ENCODE peak calls at places on chromosomes 7 and 10, in four cellular contexts. V is HepG2, D is H1, C is K562. G is an unnamed sample.

GRCh38 chr7:716212-716611 is 10.3 kb upstream of the DNAAF5 start:
- DNase-seq in V (no peak), D (no peak), C (no peak), G (no peak)

GRCh38 chr10:43968076-43968475 is 319.4 kb upstream of the ZNF32 start:
- DNase-seq in D (no peak), C (no peak), V (no peak), G (no peak)

GRCh38 chr7:24283900-24284698 is at the start of gene NPY:
- DNase-seq in V (no peak), C (no peak), D (peak), G (peak)

GRCh38 chr7:100493476-100494264 is 9.9 kb downstream of the NYAP1 start:
- DNase-seq in V (peak), C (peak), D (peak), G (peak)

GRCh38 chr7:140062118-140062527 is 628 bp downstream of the PARP12 start:
- DNase-seq in C (peak), V (no peak), D (peak), G (no peak)

GRCh38 chr10:60140681-60141632 is 234.6 kb upstream of the CCDC6 start:
- DNase-seq in D (peak), C (peak), V (peak), G (no peak)

GRCh38 chr10:132298038-132298935 is 9.5 kb downstream of the STK32C start:
- DNase-seq in C (no peak), V (no peak), D (no peak), G (no peak)

GRCh38 chr7:97819161-97819560 is 53.0 kb downstream of the ASNS start:
- DNase-seq in D (no peak), V (peak), C (no peak), G (no peak)

GRCh38 chr7:24980695-24981543 is 941 bp upstream of the OSBPL3 start:
- DNase-seq in C (no peak), V (no peak), D (peak), G (no peak)

GRCh38 chr10:43965033-43965917 is 316.6 kb upstream of the ZNF32 start:
- DNase-seq in C (no peak), V (no peak), D (no peak), G (no peak)

GRCh38 chr7:26346611-26347200 is 55.0 kb downstream of the SNX10 start:
- DNase-seq in V (no peak), D (no peak), C (no peak), G (no peak)

GRCh38 chr7:40747856-40748255 is 613.1 kb downstream of the SUGCT start:
- DNase-seq in D (no peak), V (no peak), C (no peak), G (no peak)

GRCh38 chr10:113907166-113907565 is 52.7 kb downstream of the NHLRC2 start:
- DNase-seq in D (no peak), V (no peak), C (no peak), G (no peak)

GRCh38 chr10:6866757-6867156 is 286.7 kb upstream of the PRKCQ start:
- DNase-seq in C (no peak), V (no peak), D (no peak), G (no peak)

GRCh38 chr10:84715911-84716310 is 387.5 kb downstream of the CCSER2 start:
- DNase-seq in D (peak), V (peak), C (peak), G (peak)

GRCh38 chr10:106133451-106133850 is 1031.1 kb downstream of the SORCS1 start:
- DNase-seq in C (no peak), V (no peak), D (no peak), G (no peak)

GRCh38 chr7:69597278-69598076 is 798 bp upstream of the AUTS2 start:
- DNase-seq in D (peak), C (no peak), V (no peak), G (peak)

GRCh38 chr7:65230231-65230630 is 143.4 kb upstream of the ZNF92 start:
- DNase-seq in C (no peak), D (no peak), V (no peak), G (no peak)

GRCh38 chr10:110434477-110435096 is 63.1 kb upstream of the DUSP5 start:
- DNase-seq in C (no peak), D (no peak), V (no peak), G (no peak)

GRCh38 chr7:30163231-30163894 is 28.6 kb downstream of the MTURN start:
- DNase-seq in V (peak), D (no peak), C (peak), G (no peak)

GRCh38 chr10:104300736-104301292 is 31.8 kb downstream of the GSTO2 start:
- DNase-seq in C (no peak), D (no peak), V (no peak), G (peak)

GRCh38 chr7:80882213-80882801 is 36.5 kb downstream of the SEMA3C start:
- DNase-seq in C (no peak), D (no peak), V (no peak), G (no peak)

GRCh38 chr10:71084818-71085126 is 127.6 kb upstream of the UNC5B start:
- DNase-seq in V (no peak), C (no peak), D (peak), G (no peak)

GRCh38 chr10:24643679-24644209 is 79.9 kb downstream of the ARHGAP21 start:
- DNase-seq in V (no peak), D (no peak), C (peak), G (no peak)

GRCh38 chr10:130179640-130180039 is 43.4 kb downstream of the GLRX3 start:
- DNase-seq in D (no peak), V (peak), C (no peak), G (peak)

GRCh38 chr10:75619636-75620035 is 188.2 kb downstream of the LRMDA start:
- DNase-seq in V (no peak), C (no peak), D (no peak), G (no peak)

GRCh38 chr10:111835562-111835961 is 348.0 kb downstream of the GPAM start:
- DNase-seq in D (no peak), V (no peak), C (no peak), G (no peak)

GRCh38 chr10:101903827-101904520 is 60.4 kb upstream of the KCNIP2 start:
- DNase-seq in V (no peak), D (no peak), C (no peak), G (no peak)

GRCh38 chr10:8927705-8928104 is 873.2 kb downstream of the GATA3 start:
- DNase-seq in V (no peak), C (no peak), D (no peak), G (no peak)

GRCh38 chr7:134886353-134887057 is 99.8 kb upstream of the AGBL3 start:
- DNase-seq in D (no peak), C (no peak), V (peak), G (no peak)

GRCh38 chr7:46725838-46726237 is 804.8 kb upstream of the IGFBP3 start:
- DNase-seq in V (no peak), D (no peak), C (no peak), G (no peak)

GRCh38 chr7:80330434-80330833 is 181.4 kb downstream of the GNAT3 start:
- DNase-seq in D (no peak), V (no peak), C (no peak), G (no peak)

GRCh38 chr10:88875081-88875480 is 5.0 kb upstream of the STAMBPL1 start:
- DNase-seq in D (no peak), C (no peak), V (no peak), G (no peak)
- H2AFZ ChIP-seq in D (no peak), C (no peak), V (no peak), G (no peak)

DNA sequence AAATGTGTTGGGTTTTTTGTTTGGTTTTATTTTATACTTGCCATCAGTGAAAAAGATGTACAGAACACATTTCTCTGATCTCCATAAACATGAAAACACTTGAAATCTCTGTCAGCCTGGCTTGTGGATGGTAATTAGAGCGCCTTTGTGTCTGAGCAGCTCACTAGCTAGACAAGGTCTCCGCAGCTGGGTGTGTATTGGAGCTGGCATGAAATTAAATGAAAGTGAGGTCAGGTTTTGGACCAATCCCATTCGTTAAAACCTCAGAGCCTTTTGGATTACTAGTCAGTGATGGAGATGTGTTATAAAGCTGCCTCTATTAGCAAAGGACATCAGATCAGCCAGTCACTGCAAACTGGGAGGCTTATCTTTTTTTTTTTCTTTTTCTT is 2.7 kb downstream of the FRAT1 start:
- DNase-seq in C (no peak), D (no peak), V (no peak), G (no peak)
- TF ChIP-seq CHD2 in C (no peak), D (no peak), V (no peak), G (no peak)

GRCh38 chr10:35643976-35644799 is 2.1 kb upstream of the FZD8 start:
- DNase-seq in V (no peak), D (no peak), C (no peak), G (no peak)
- H2AFZ ChIP-seq in V (no peak), D (peak), C (peak), G (peak)

GRCh38 chr7:3879337-3880054 is 578.4 kb downstream of the SDK1 start:
- DNase-seq in C (no peak), D (no peak), V (no peak), G (peak)
- TF ChIP-seq CHD2 in C (no peak), D (no peak), V (no peak), G (no peak)

DNA sequence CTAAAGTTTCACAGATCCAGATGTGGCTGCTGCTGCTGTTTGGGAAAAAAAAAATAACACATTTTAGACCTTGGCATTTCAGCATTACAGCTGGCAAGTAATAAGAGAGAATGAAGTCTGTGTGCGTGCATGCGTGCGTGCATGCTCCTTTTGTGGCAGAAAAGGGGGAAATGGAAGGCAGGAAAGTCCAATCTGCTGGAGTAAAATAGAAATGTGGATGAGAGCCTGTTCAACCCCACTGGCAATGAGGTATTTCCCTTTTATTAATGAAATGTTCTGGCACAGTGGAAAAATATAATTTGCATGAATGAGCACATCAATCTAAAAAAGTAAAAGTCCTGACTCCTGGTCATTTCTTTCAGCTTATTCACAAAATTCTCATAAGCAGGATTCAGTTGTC is 137.1 kb upstream of the SEMA3A start:
- DNase-seq in D (no peak), C (no peak), V (no peak), G (no peak)
- H2AFZ ChIP-seq in D (no peak), C (no peak), V (no peak), G (no peak)

DNA sequence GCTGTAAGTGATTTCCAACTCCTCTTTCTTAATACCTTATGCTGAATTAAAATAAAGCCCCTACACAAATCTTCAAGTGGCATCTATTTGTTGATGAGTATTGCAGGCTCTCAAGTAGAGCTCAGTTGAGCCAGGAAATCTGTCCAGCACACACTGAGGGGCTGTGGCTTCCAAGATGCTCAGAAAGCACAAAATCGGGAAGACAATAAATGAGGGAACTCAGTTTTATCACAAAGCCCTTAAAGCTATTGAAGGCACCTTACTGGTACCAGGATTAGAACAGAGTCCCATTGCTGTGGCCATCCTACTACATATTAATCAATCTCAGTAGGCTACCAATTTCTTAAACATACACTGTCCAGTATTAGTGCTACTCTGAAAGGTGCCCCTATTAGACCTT is 28.4 kb downstream of the COL1A2 start:
- DNase-seq in C (no peak), D (no peak), V (no peak), G (no peak)
- TF ChIP-seq CHD2 in C (no peak), D (no peak), V (no peak), G (no peak)

GRCh38 chr10:77359287-77359691 is 278.3 kb downstream of the KCNMA1 start:
- DNase-seq in V (no peak), D (no peak), C (no peak), G (no peak)

GRCh38 chr10:77357611-77358010 is 280.0 kb downstream of the KCNMA1 start:
- DNase-seq in C (no peak), V (no peak), D (no peak), G (no peak)

GRCh38 chr10:77358666-77359065 is 278.9 kb downstream of the KCNMA1 start:
- DNase-seq in C (no peak), D (no peak), V (no peak), G (no peak)

GRCh38 chr10:77355844-77356243 is 281.8 kb downstream of the KCNMA1 start:
- DNase-seq in V (no peak), D (no peak), C (no peak), G (no peak)

DNA sequence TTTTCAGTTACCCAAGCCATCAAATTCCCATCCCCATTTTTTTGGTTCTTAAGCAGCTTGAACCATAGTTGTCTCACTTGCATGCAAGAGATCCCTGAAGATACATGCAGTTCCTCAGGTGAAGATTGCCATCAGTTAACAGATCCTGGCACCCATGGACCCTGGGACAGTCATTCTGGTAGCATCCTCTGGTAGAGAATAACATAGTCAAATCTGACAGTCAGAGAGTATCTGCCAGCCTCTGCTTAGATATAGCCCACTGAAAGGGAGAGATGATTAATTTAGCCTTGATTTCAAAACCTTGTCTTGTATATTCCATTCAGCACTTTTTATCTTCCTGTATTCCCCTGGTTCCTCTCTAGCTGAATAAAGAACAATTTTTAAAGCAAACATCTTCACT is 280.4 kb downstream of the KCNMA1 start:
- DNase-seq in D (no peak), V (no peak), C (no peak), G (no peak)
- H2AFZ ChIP-seq in D (no peak), V (no peak), C (no peak), G (no peak)

GRCh38 chr7:125636320-125636962 is 706.8 kb upstream of the POT1 start:
- DNase-seq in V (no peak), D (no peak), C (no peak), G (no peak)
- TF ChIP-seq CHD2 in V (no peak), D (no peak), C (no peak), G (no peak)

G was measured in SK-N-SH.